ENCODE peak calls at places on chromosomes 13 and 19, in nine cellular contexts. One of them, this sample, is unnamed.

GRCh38 chr13:90640976-90641375 is 706.5 kb upstream of the MIR17HG start:
- DNase-seq in HuH-7.5: no peak
- DNase-seq in germinal center: no peak
- DNase-seq in aorta: no peak
- DNase-seq in SK-MEL-5: no peak
- DNase-seq in GM19239: no peak
- DNase-seq in hepatic stellate cell: no peak
- DNase-seq in M059J: peak
- DNase-seq in H9: no peak
- DNase-seq in this sample: no peak

GRCh38 chr13:33556828-33557227 is 261.1 kb upstream of the RFC3 start:
- DNase-seq in HuH-7.5: no peak
- DNase-seq in GM19239: no peak
- DNase-seq in SK-MEL-5: no peak
- DNase-seq in germinal center: no peak
- DNase-seq in hepatic stellate cell: no peak
- DNase-seq in aorta: no peak
- DNase-seq in H9: no peak
- DNase-seq in M059J: no peak
- DNase-seq in this sample: no peak

GRCh38 chr13:77513719-77514335 is 21.7 kb upstream of the SCEL start:
- DNase-seq in hepatic stellate cell: no peak
- DNase-seq in SK-MEL-5: no peak
- DNase-seq in GM19239: no peak
- DNase-seq in germinal center: no peak
- DNase-seq in H9: no peak
- DNase-seq in HuH-7.5: no peak
- DNase-seq in M059J: no peak
- DNase-seq in aorta: no peak
- DNase-seq in this sample: no peak

GRCh38 chr19:1624458-1624857 is 19.2 kb upstream of the UQCR11 start:
- DNase-seq in germinal center: peak
- DNase-seq in SK-MEL-5: peak
- DNase-seq in M059J: peak
- DNase-seq in GM19239: peak
- DNase-seq in HuH-7.5: peak
- DNase-seq in hepatic stellate cell: peak
- DNase-seq in H9: peak
- DNase-seq in aorta: peak
- DNase-seq in this sample: peak

GRCh38 chr13:109971745-109972090 is 185.3 kb upstream of the IRS2 start:
- DNase-seq in M059J: peak
- DNase-seq in SK-MEL-5: no peak
- DNase-seq in germinal center: no peak
- DNase-seq in aorta: no peak
- DNase-seq in hepatic stellate cell: no peak
- DNase-seq in GM19239: no peak
- DNase-seq in H9: no peak
- DNase-seq in HuH-7.5: no peak
- DNase-seq in this sample: no peak

GRCh38 chr19:572891-573825 is 762 bp downstream of the BSG start:
- DNase-seq in H9: peak
- DNase-seq in M059J: peak
- DNase-seq in germinal center: peak
- DNase-seq in HuH-7.5: no peak
- DNase-seq in SK-MEL-5: peak
- DNase-seq in aorta: peak
- DNase-seq in GM19239: no peak
- DNase-seq in hepatic stellate cell: peak
- DNase-seq in this sample: peak

GRCh38 chr13:113176292-113176691 is 17.8 kb downstream of the PROZ start:
- DNase-seq in H9: no peak
- DNase-seq in germinal center: no peak
- DNase-seq in M059J: no peak
- DNase-seq in hepatic stellate cell: no peak
- DNase-seq in HuH-7.5: no peak
- DNase-seq in aorta: peak
- DNase-seq in SK-MEL-5: no peak
- DNase-seq in GM19239: no peak
- DNase-seq in this sample: no peak

GRCh38 chr19:58229255-58229639 is 533 bp downstream of the ZNF544 start:
- DNase-seq in M059J: peak
- DNase-seq in H9: peak
- DNase-seq in HuH-7.5: peak
- DNase-seq in aorta: no peak
- DNase-seq in hepatic stellate cell: peak
- DNase-seq in germinal center: peak
- DNase-seq in SK-MEL-5: no peak
- DNase-seq in GM19239: no peak
- DNase-seq in this sample: peak

GRCh38 chr13:21606251-21606650 is 2.3 kb upstream of the MICU2 start:
- DNase-seq in H9: no peak
- DNase-seq in HuH-7.5: no peak
- DNase-seq in M059J: no peak
- DNase-seq in aorta: no peak
- DNase-seq in GM19239: no peak
- DNase-seq in hepatic stellate cell: no peak
- DNase-seq in SK-MEL-5: no peak
- DNase-seq in germinal center: no peak
- DNase-seq in this sample: no peak

GRCh38 chr13:103349664-103350063 is 283.4 kb upstream of the SLC10A2 start:
- DNase-seq in hepatic stellate cell: no peak
- DNase-seq in H9: no peak
- DNase-seq in germinal center: no peak
- DNase-seq in aorta: no peak
- DNase-seq in M059J: no peak
- DNase-seq in SK-MEL-5: no peak
- DNase-seq in HuH-7.5: no peak
- DNase-seq in GM19239: no peak
- DNase-seq in this sample: peak

GRCh38 chr19:43678512-43678911 is 8.5 kb upstream of the PLAUR start:
- DNase-seq in GM19239: no peak
- DNase-seq in H9: no peak
- DNase-seq in HuH-7.5: no peak
- DNase-seq in M059J: no peak
- DNase-seq in SK-MEL-5: no peak
- DNase-seq in germinal center: no peak
- DNase-seq in hepatic stellate cell: no peak
- DNase-seq in aorta: no peak
- DNase-seq in this sample: no peak

GRCh38 chr13:29925457-29925856 is 75.0 kb upstream of the UBL3 start:
- DNase-seq in aorta: peak
- DNase-seq in SK-MEL-5: peak
- DNase-seq in M059J: peak
- DNase-seq in hepatic stellate cell: peak
- DNase-seq in germinal center: no peak
- DNase-seq in GM19239: no peak
- DNase-seq in HuH-7.5: peak
- DNase-seq in H9: no peak
- DNase-seq in this sample: peak

GRCh38 chr13:85665286-85665685 is 133.9 kb downstream of the SLITRK6 start:
- DNase-seq in GM19239: no peak
- DNase-seq in HuH-7.5: no peak
- DNase-seq in SK-MEL-5: no peak
- DNase-seq in germinal center: no peak
- DNase-seq in M059J: peak
- DNase-seq in hepatic stellate cell: no peak
- DNase-seq in aorta: no peak
- DNase-seq in H9: no peak
- DNase-seq in this sample: no peak

GRCh38 chr19:40588926-40589569 is 12.1 kb upstream of the LTBP4 start:
- DNase-seq in H9: peak
- DNase-seq in aorta: no peak
- DNase-seq in HuH-7.5: no peak
- DNase-seq in M059J: no peak
- DNase-seq in germinal center: no peak
- DNase-seq in hepatic stellate cell: no peak
- DNase-seq in GM19239: no peak
- DNase-seq in SK-MEL-5: no peak
- DNase-seq in this sample: no peak

This sample was measured in left ventricle myocardium superior.